ENCODE peak calls at places on chromosomes 11 and 22, in six cellular contexts. One of them, this sample, is unnamed.

GRCh38 chr11:133619973-133620372 is 87.7 kb upstream of the OPCML start:
- DNase-seq in coronary artery: no peak
- DNase-seq in GM06990: no peak
- DNase-seq in lower leg skin: no peak
- DNase-seq in epithelial cell of esophagus: peak; percentile 2
- DNase-seq in AG09309: no peak
- DNase-seq in this sample: no peak

GRCh38 chr22:28670153-28670552 is 9.5 kb downstream of the TTC28 start:
- DNase-seq in AG09309: peak; percentile 62
- DNase-seq in epithelial cell of esophagus: no peak
- DNase-seq in coronary artery: no peak
- DNase-seq in lower leg skin: no peak
- DNase-seq in GM06990: no peak
- DNase-seq in this sample: no peak

GRCh38 chr11:100354736-100355135 is 332.4 kb upstream of the ARHGAP42 start:
- DNase-seq in lower leg skin: no peak
- DNase-seq in AG09309: no peak
- DNase-seq in epithelial cell of esophagus: peak; percentile 80
- DNase-seq in coronary artery: no peak
- DNase-seq in GM06990: no peak
- DNase-seq in this sample: no peak

GRCh38 chr22:46000081-46001027 is 23.4 kb upstream of the WNT7B start:
- DNase-seq in epithelial cell of esophagus: no peak
- DNase-seq in coronary artery: no peak
- DNase-seq in AG09309: no peak
- DNase-seq in lower leg skin: no peak
- DNase-seq in GM06990: no peak
- DNase-seq in this sample: no peak

GRCh38 chr22:46862418-46863324 is 100.2 kb downstream of the TBC1D22A start:
- DNase-seq in epithelial cell of esophagus: no peak
- DNase-seq in lower leg skin: peak; percentile 60
- DNase-seq in coronary artery: no peak
- DNase-seq in GM06990: no peak
- DNase-seq in AG09309: no peak
- DNase-seq in this sample: no peak

GRCh38 chr11:39745401-39745800 is 1714.1 kb downstream of the LRRC4C start:
- DNase-seq in GM06990: no peak
- DNase-seq in AG09309: no peak
- DNase-seq in lower leg skin: no peak
- DNase-seq in epithelial cell of esophagus: no peak
- DNase-seq in coronary artery: no peak
- DNase-seq in this sample: peak; percentile 13

GRCh38 chr22:23105304-23105703 is 35.0 kb downstream of the GNAZ start:
- DNase-seq in lower leg skin: no peak
- DNase-seq in GM06990: no peak
- DNase-seq in coronary artery: no peak
- DNase-seq in AG09309: no peak
- DNase-seq in epithelial cell of esophagus: no peak
- DNase-seq in this sample: no peak

GRCh38 chr22:28983788-28984441 is 77.7 kb downstream of the C22orf31 start:
- DNase-seq in epithelial cell of esophagus: peak; percentile 52
- DNase-seq in coronary artery: no peak
- DNase-seq in AG09309: no peak
- DNase-seq in GM06990: no peak
- DNase-seq in lower leg skin: no peak
- DNase-seq in this sample: no peak

GRCh38 chr11:75667831-75668507 is 869 bp downstream of the MAP6 start:
- DNase-seq in AG09309: no peak
- DNase-seq in coronary artery: no peak
- DNase-seq in GM06990: peak; percentile 58
- DNase-seq in epithelial cell of esophagus: peak; percentile 28
- DNase-seq in lower leg skin: no peak
- DNase-seq in this sample: no peak

GRCh38 chr11:19868871-19869270 is 156.2 kb downstream of the NAV2 start:
- DNase-seq in coronary artery: no peak
- DNase-seq in GM06990: no peak
- DNase-seq in epithelial cell of esophagus: no peak
- DNase-seq in AG09309: no peak
- DNase-seq in lower leg skin: no peak
- DNase-seq in this sample: no peak

GRCh38 chr11:123166095-123166559 is 28.9 kb downstream of the CLMP start:
- DNase-seq in coronary artery: no peak
- DNase-seq in GM06990: no peak
- DNase-seq in lower leg skin: no peak
- DNase-seq in AG09309: no peak
- DNase-seq in epithelial cell of esophagus: peak; percentile 67
- DNase-seq in this sample: no peak

GRCh38 chr22:40128989-40129388 is 48.7 kb upstream of the TNRC6B start:
- DNase-seq in coronary artery: no peak
- DNase-seq in GM06990: peak; percentile 41
- DNase-seq in epithelial cell of esophagus: no peak
- DNase-seq in AG09309: no peak
- DNase-seq in lower leg skin: no peak
- DNase-seq in this sample: no peak

GRCh38 chr11:75509201-75509600 is 16.5 kb downstream of the GDPD5 start:
- DNase-seq in lower leg skin: no peak
- DNase-seq in GM06990: no peak
- DNase-seq in AG09309: no peak
- DNase-seq in epithelial cell of esophagus: no peak
- DNase-seq in coronary artery: no peak
- DNase-seq in this sample: no peak

GRCh38 chr11:62665630-62666258 is 632 bp downstream of the CSKMT start:
- DNase-seq in lower leg skin: no peak
- DNase-seq in AG09309: no peak
- DNase-seq in GM06990: peak; percentile 58
- DNase-seq in epithelial cell of esophagus: peak; percentile 34
- DNase-seq in coronary artery: peak; percentile 84
- DNase-seq in this sample: no peak

GRCh38 chr11:60530454-60530853 is 15.3 kb downstream of the MS4A13 start:
- DNase-seq in GM06990: no peak
- DNase-seq in epithelial cell of esophagus: no peak
- DNase-seq in lower leg skin: no peak
- DNase-seq in AG09309: no peak
- DNase-seq in coronary artery: no peak
- DNase-seq in this sample: no peak

GRCh38 chr22:19626042-19626560 is 88.2 kb upstream of the SEPTIN5 start:
- DNase-seq in epithelial cell of esophagus: no peak
- DNase-seq in GM06990: no peak
- DNase-seq in coronary artery: no peak
- DNase-seq in AG09309: no peak
- DNase-seq in lower leg skin: peak; percentile 39
- DNase-seq in this sample: no peak

GRCh38 chr11:63560506-63561179 is 2.5 kb downstream of the PLAAT2 start:
- DNase-seq in coronary artery: no peak
- DNase-seq in GM06990: no peak
- DNase-seq in epithelial cell of esophagus: peak; percentile 74
- DNase-seq in lower leg skin: peak; percentile 84
- DNase-seq in AG09309: no peak
- DNase-seq in this sample: no peak

GRCh38 chr11:43376594-43376993 is 17.9 kb downstream of the TTC17 start:
- DNase-seq in AG09309: peak; percentile 23
- DNase-seq in GM06990: no peak
- DNase-seq in lower leg skin: no peak
- DNase-seq in epithelial cell of esophagus: peak; percentile 96
- DNase-seq in coronary artery: no peak
- DNase-seq in this sample: no peak

GRCh38 chr11:83819936-83820549 is 533.9 kb upstream of the CCDC90B start:
- DNase-seq in epithelial cell of esophagus: peak; percentile 63
- DNase-seq in AG09309: peak; percentile 49
- DNase-seq in coronary artery: no peak
- DNase-seq in GM06990: no peak
- DNase-seq in lower leg skin: no peak
- DNase-seq in this sample: peak; percentile 32

GRCh38 chr22:35957589-35957988 is 71.0 kb downstream of the RBFOX2 start:
- DNase-seq in GM06990: no peak
- DNase-seq in coronary artery: no peak
- DNase-seq in AG09309: no peak
- DNase-seq in lower leg skin: no peak
- DNase-seq in epithelial cell of esophagus: no peak
- DNase-seq in this sample: no peak

GRCh38 chr22:22449819-22450218 is 58.7 kb downstream of the ZNF280B start:
- DNase-seq in coronary artery: no peak
- DNase-seq in AG09309: no peak
- DNase-seq in GM06990: no peak
- DNase-seq in epithelial cell of esophagus: no peak
- DNase-seq in lower leg skin: no peak
- DNase-seq in this sample: no peak

GRCh38 chr11:45886816-45887520 is 1.5 kb downstream of the MAPK8IP1 start:
- DNase-seq in lower leg skin: no peak
- DNase-seq in coronary artery: no peak
- DNase-seq in AG09309: no peak
- DNase-seq in epithelial cell of esophagus: no peak
- DNase-seq in GM06990: no peak
- DNase-seq in this sample: no peak

GRCh38 chr11:45885274-45885920 is at the start of gene MAPK8IP1:
- DNase-seq in AG09309: no peak
- DNase-seq in coronary artery: no peak
- DNase-seq in lower leg skin: no peak
- DNase-seq in GM06990: peak; percentile 54
- DNase-seq in epithelial cell of esophagus: peak; percentile 55
- DNase-seq in this sample: no peak

GRCh38 chr11:45887587-45887986 is 2.1 kb downstream of the MAPK8IP1 start:
- DNase-seq in GM06990: no peak
- DNase-seq in coronary artery: no peak
- DNase-seq in lower leg skin: no peak
- DNase-seq in AG09309: no peak
- DNase-seq in epithelial cell of esophagus: no peak
- DNase-seq in this sample: no peak

GRCh38 chr11:45884596-45885185 is 760 bp upstream of the MAPK8IP1 start:
- DNase-seq in GM06990: no peak
- DNase-seq in AG09309: no peak
- DNase-seq in lower leg skin: no peak
- DNase-seq in coronary artery: no peak
- DNase-seq in epithelial cell of esophagus: no peak
- DNase-seq in this sample: no peak

DNA sequence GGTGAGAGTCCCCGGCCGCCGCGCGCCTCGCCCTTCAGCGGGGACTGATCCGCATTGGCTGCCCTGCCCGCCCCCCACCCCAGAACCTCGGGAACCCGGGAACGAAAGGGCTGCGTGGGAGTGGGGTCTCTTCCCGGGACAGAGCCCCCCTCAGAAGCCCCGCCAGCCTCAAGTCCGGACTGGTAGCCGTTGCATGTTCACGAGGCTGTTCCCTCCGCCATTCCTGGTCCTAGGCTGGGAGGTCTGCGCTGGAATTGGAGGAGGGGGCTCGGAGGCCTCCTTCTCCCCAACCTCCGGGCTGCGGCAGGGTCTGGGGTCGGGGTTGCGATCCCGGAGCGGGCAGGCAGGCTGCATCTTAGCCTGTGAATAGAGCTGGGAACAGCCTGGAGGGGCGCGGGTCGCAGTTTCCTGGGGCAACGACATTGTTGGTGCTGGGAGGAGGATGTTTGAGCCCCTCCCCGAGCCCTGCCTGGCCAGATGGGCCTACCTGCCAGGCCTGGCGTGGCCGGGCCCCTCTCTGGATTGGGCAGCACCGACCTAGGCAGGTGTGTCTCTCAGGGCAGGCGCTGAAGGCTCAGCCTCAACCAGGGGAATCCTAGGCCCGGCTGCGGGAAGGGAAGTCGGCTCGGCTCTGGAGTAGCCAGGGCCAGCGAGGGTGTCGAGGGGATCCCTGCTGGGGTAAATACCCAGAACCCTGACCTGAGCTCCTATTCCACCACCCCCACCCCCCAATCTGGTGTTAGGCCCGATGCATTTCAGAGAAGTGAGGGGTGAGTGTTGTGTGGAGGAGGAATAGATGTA is 670 bp downstream of the MAPK8IP1 start:
- DNase-seq in lower leg skin: no peak
- DNase-seq in coronary artery: no peak
- DNase-seq in GM06990: no peak
- DNase-seq in epithelial cell of esophagus: no peak
- DNase-seq in AG09309: no peak
- DNase-seq in this sample: no peak
- H3K4me3 ChIP-seq in lower leg skin: no peak overlapping the region
- H3K4me3 ChIP-seq in coronary artery: peak overlapping the region; percentile 80
- H3K4me3 ChIP-seq in GM06990: no peak overlapping the region
- H3K4me3 ChIP-seq in epithelial cell of esophagus: peak overlapping the region; percentile 24
- H3K4me3 ChIP-seq in AG09309: peak overlapping the region; percentile 30
- H3K4me3 ChIP-seq in this sample: peak overlapping the region; percentile 37

DNA sequence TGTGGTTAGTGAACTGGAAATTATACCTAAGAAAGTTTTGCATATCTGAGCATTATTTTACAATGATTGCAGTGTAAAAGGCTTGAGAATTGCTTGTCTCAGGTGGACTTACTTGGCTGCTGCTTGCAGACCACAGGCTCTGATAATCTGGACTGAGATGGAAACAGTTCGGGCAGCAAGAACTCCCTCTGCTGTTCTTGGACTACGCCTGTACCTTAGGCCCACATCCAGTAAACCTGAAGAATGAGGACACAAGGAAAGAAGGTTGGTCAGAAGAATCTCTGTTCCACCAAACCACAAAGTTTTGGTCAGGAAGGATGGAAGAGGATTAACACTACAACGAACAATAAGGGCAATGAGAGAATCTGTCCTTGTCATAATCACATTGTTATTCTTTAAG is 80.1 kb downstream of the C2CD3 start:
- DNase-seq in GM06990: no peak
- DNase-seq in epithelial cell of esophagus: peak; percentile 28
- DNase-seq in lower leg skin: no peak
- DNase-seq in coronary artery: no peak
- DNase-seq in AG09309: no peak
- DNase-seq in this sample: no peak
- TF ChIP-seq CTCF in GM06990: peak; percentile 21
- TF ChIP-seq CTCF in epithelial cell of esophagus: peak; percentile 43
- TF ChIP-seq CTCF in lower leg skin: no peak
- TF ChIP-seq CTCF in coronary artery: no peak
- TF ChIP-seq CTCF in AG09309: peak; percentile 33
- TF ChIP-seq CTCF in this sample: peak; percentile 29

GRCh38 chr11:41826129-41826528 is 366.7 kb upstream of the LRRC4C start:
- DNase-seq in lower leg skin: no peak
- DNase-seq in epithelial cell of esophagus: no peak
- DNase-seq in AG09309: no peak
- DNase-seq in coronary artery: no peak
- DNase-seq in GM06990: no peak
- DNase-seq in this sample: no peak
- H3K4me3 ChIP-seq in lower leg skin: no peak overlapping the region
- H3K4me3 ChIP-seq in epithelial cell of esophagus: no peak overlapping the region
- H3K4me3 ChIP-seq in AG09309: no peak overlapping the region
- H3K4me3 ChIP-seq in coronary artery: no peak overlapping the region
- H3K4me3 ChIP-seq in GM06990: no peak overlapping the region
- H3K4me3 ChIP-seq in this sample: no peak overlapping the region

GRCh38 chr11:11622772-11623531 is 1.1 kb upstream of the GALNT18 start:
- DNase-seq in GM06990: no peak
- DNase-seq in AG09309: no peak
- DNase-seq in coronary artery: no peak
- DNase-seq in lower leg skin: no peak
- DNase-seq in epithelial cell of esophagus: no peak
- DNase-seq in this sample: no peak

GRCh38 chr11:11620251-11620965 is 1.4 kb downstream of the GALNT18 start:
- DNase-seq in lower leg skin: peak; percentile 89
- DNase-seq in GM06990: peak; percentile 60
- DNase-seq in coronary artery: peak; percentile 80
- DNase-seq in epithelial cell of esophagus: peak; percentile 68
- DNase-seq in AG09309: no peak
- DNase-seq in this sample: no peak

GRCh38 chr11:11624206-11624605 is 2.4 kb upstream of the GALNT18 start:
- DNase-seq in GM06990: no peak
- DNase-seq in AG09309: no peak
- DNase-seq in epithelial cell of esophagus: no peak
- DNase-seq in lower leg skin: no peak
- DNase-seq in coronary artery: no peak
- DNase-seq in this sample: no peak

GRCh38 chr11:11620966-11621880 is 582 bp downstream of the GALNT18 start:
- DNase-seq in AG09309: no peak
- DNase-seq in GM06990: peak; percentile 75
- DNase-seq in lower leg skin: no peak
- DNase-seq in epithelial cell of esophagus: peak; percentile 51
- DNase-seq in coronary artery: no peak
- DNase-seq in this sample: no peak

GRCh38 chr11:11621881-11622706 is at the start of gene GALNT18:
- DNase-seq in coronary artery: peak; percentile 92
- DNase-seq in lower leg skin: peak; percentile 96
- DNase-seq in epithelial cell of esophagus: peak; percentile 98
- DNase-seq in GM06990: peak; percentile 94
- DNase-seq in AG09309: peak; percentile 64
- DNase-seq in this sample: peak; percentile 77
- TF ChIP-seq CTCF in coronary artery: peak; percentile 30
- TF ChIP-seq CTCF in lower leg skin: no peak
- TF ChIP-seq CTCF in epithelial cell of esophagus: peak; percentile 35
- TF ChIP-seq CTCF in GM06990: peak; percentile 43
- TF ChIP-seq CTCF in AG09309: peak; percentile 23
- TF ChIP-seq CTCF in this sample: peak; percentile 43